ENCODE peak calls at places on chromosomes 1 and 21, in four cellular contexts. One of them, this sample, is unnamed.

GRCh38 chr1:228161381-228161780 is 4.2 kb upstream of the IBA57 start:
- DNase-seq in IMR-90: no peak
- DNase-seq in body of pancreas: no peak
- DNase-seq in left ventricle myocardium inferior: no peak
- DNase-seq in this sample: peak; percentile 35

GRCh38 chr1:182113879-182114626 is 52.5 kb upstream of the ZNF648 start:
- DNase-seq in body of pancreas: no peak
- DNase-seq in left ventricle myocardium inferior: no peak
- DNase-seq in IMR-90: no peak
- DNase-seq in this sample: no peak

GRCh38 chr1:96926176-96926575 is 204.6 kb downstream of the PTBP2 start:
- DNase-seq in body of pancreas: no peak
- DNase-seq in left ventricle myocardium inferior: no peak
- DNase-seq in IMR-90: no peak
- DNase-seq in this sample: no peak

GRCh38 chr1:41492341-41492848 is 7.9 kb upstream of the EDN2 start:
- DNase-seq in IMR-90: no peak
- DNase-seq in left ventricle myocardium inferior: peak; percentile 12
- DNase-seq in body of pancreas: no peak
- DNase-seq in this sample: peak; percentile 34

GRCh38 chr1:22229374-22229773 is 86.5 kb upstream of the WNT4 start:
- DNase-seq in left ventricle myocardium inferior: no peak
- DNase-seq in IMR-90: peak; percentile 51
- DNase-seq in body of pancreas: no peak
- DNase-seq in this sample: no peak

GRCh38 chr21:36550761-36551160 is 70.8 kb upstream of the CLDN14 start:
- DNase-seq in body of pancreas: no peak
- DNase-seq in IMR-90: peak; percentile 23
- DNase-seq in left ventricle myocardium inferior: no peak
- DNase-seq in this sample: peak; percentile 75

GRCh38 chr21:28336299-28336698 is 656.4 kb downstream of the LTN1 start:
- DNase-seq in body of pancreas: peak; percentile 64
- DNase-seq in left ventricle myocardium inferior: no peak
- DNase-seq in IMR-90: peak; percentile 96
- DNase-seq in this sample: peak; percentile 87

GRCh38 chr1:243420369-243420768 is 164.5 kb downstream of the SDCCAG8 start:
- DNase-seq in IMR-90: no peak
- DNase-seq in left ventricle myocardium inferior: no peak
- DNase-seq in body of pancreas: no peak
- DNase-seq in this sample: peak; percentile 15

GRCh38 chr1:93907718-93908117 is 1.5 kb downstream of the GCLM start:
- DNase-seq in left ventricle myocardium inferior: peak; percentile 24
- DNase-seq in body of pancreas: peak; percentile 23
- DNase-seq in IMR-90: peak; percentile 54
- DNase-seq in this sample: peak; percentile 67

GRCh38 chr1:224116131-224116530 is 2.2 kb downstream of the FBXO28 start:
- DNase-seq in IMR-90: peak; percentile 68
- DNase-seq in left ventricle myocardium inferior: no peak
- DNase-seq in body of pancreas: no peak
- DNase-seq in this sample: peak; percentile 73

GRCh38 chr1:151156515-151156819 is at the start of gene TNFAIP8L2:
- DNase-seq in IMR-90: no peak
- DNase-seq in left ventricle myocardium inferior: peak; percentile 58
- DNase-seq in body of pancreas: peak; percentile 65
- DNase-seq in this sample: no peak

GRCh38 chr21:46183910-46184624 is at the start of gene SPATC1L:
- DNase-seq in body of pancreas: peak; percentile 59
- DNase-seq in left ventricle myocardium inferior: peak; percentile 71
- DNase-seq in IMR-90: peak; percentile 83
- DNase-seq in this sample: peak; percentile 80

GRCh38 chr1:207669469-207670111 is 24.7 kb downstream of the CR1L start:
- DNase-seq in left ventricle myocardium inferior: no peak
- DNase-seq in IMR-90: no peak
- DNase-seq in body of pancreas: no peak
- DNase-seq in this sample: no peak

GRCh38 chr1:22018583-22019559 is 17.4 kb downstream of the CELA3A start:
- DNase-seq in IMR-90: peak; percentile 88
- DNase-seq in left ventricle myocardium inferior: no peak
- DNase-seq in body of pancreas: peak; percentile 72
- DNase-seq in this sample: peak; percentile 93

DNA sequence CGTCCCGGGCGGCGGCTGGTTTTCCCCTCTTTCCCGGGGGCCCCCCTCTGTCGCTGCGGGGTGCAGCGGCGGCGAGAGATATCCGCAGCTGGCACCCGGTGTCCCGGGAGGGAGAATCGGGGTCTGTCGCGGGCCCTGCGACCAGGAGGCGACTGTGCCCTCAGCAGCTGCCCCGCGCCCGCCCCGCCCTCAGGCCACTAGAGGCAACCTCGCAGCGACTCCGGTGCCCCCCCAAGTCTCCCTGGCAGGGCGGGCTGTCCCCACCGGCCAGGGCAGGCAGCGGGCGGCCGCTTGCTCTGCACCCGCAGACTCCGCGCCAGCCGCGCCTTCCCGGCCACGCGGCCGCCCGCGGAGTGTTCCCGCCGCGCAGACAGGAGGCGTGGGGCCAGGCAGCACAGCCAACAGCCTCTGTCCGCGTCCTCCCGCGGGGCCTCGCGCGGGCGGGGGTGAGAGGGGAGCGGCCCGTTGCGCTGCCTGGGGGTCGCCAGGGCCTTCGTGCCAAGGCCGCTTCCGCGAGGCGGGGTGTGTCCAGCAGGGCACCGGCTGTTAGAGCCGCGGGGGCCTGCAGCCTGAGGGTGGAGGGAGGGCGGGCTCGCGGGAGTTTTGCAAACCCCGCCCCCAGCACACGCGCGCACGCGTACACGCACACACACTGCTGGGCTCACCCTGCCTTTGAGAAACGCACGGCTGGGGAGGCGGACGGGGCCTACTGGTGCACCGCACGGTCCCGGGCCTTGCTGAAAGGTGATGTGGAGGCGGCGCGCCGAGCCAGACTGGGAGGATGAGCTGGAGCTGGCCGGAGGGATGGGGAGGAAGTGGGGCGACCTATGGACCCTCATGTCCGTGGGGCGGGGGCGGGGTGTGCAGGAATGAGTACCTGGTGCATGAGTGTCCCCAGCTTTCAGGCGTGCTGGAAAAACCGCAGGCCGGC is 41.4 kb downstream of the KIAA1614 start:
- DNase-seq in body of pancreas: peak; percentile 80
- DNase-seq in left ventricle myocardium inferior: peak; percentile 65
- DNase-seq in IMR-90: peak; percentile 12
- DNase-seq in this sample: peak; percentile 89
- H3K27ac ChIP-seq in body of pancreas: peak overlapping the region; percentile 77
- H3K27ac ChIP-seq in left ventricle myocardium inferior: peak overlapping the region; percentile 27
- H3K27ac ChIP-seq in IMR-90: no peak overlapping the region
- H3K27ac ChIP-seq in this sample: peak overlapping the region; percentile 32

DNA sequence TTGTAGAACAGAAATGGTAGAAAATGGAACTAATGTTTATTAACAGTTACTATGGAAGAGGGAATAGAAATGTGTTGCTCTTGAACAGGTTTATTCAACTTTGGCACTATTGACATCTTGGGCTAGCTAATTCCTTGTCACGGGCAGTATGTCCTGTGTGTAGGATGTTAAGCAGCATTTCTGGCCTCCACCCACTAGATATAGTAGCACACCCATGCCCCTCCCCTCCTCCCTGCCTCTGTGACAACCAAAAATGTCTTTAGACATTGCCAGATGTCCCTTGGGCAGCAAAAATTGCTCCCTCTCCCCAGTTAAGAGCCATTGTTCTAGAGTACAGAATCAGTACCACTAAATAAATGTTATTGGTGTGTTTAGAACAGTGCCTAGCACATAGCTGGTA is 91.4 kb upstream of the TPTE start:
- DNase-seq in left ventricle myocardium inferior: no peak
- DNase-seq in body of pancreas: no peak
- DNase-seq in IMR-90: no peak
- DNase-seq in this sample: no peak
- H3K9me3 ChIP-seq in left ventricle myocardium inferior: peaks cover 29% of the 10 kb centered on the region
- H3K9me3 ChIP-seq in body of pancreas: no peaks in the 10 kb centered on the region
- H3K9me3 ChIP-seq in IMR-90: peaks cover 47% of the 10 kb centered on the region
- H3K9me3 ChIP-seq in this sample: peaks cover 9% of the 10 kb centered on the region

DNA sequence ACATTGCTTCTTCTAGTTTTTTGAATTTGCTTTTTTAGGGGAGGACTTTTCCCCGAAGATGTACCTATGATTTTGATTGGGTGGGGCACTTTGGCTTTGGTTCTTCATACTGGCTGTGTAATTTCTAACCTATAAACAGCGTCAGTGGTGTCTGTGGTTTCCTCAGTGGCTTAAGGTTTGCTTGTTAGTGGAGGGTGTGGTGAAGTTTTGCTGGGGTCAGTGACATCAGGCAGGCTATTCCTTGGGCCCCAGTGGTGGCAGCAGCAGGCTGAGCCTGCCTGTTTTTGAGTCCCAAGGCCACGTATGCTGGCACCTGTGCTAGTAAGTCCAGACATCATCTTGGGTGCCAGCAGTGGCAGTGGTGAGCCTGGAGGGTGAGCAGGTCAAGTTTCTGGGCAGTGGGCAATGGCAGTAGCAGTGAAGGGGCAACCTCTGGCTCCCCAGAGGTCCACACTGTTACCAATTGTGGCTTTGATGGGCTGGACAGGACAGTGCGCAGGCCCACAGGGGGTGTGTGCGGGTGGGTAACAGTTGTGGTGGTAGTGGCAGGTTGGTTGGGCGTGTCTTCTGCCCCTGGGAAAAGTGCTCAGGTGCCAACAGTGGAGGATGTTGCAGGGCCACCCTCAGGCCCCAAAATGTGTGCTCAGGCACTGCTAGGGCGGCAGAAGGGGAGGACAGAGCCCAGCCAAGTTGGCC is 54.9 kb upstream of the B3GALT2 start:
- DNase-seq in left ventricle myocardium inferior: no peak
- DNase-seq in IMR-90: no peak
- DNase-seq in body of pancreas: no peak
- DNase-seq in this sample: no peak
- H3K27ac ChIP-seq in left ventricle myocardium inferior: no peak overlapping the region
- H3K27ac ChIP-seq in IMR-90: no peak overlapping the region
- H3K27ac ChIP-seq in body of pancreas: no peak overlapping the region
- H3K27ac ChIP-seq in this sample: no peak overlapping the region

GRCh38 chr1:89527750-89528381 is 3.2 kb downstream of the LRRC8B start:
- DNase-seq in left ventricle myocardium inferior: no peak
- DNase-seq in IMR-90: no peak
- DNase-seq in body of pancreas: no peak
- DNase-seq in this sample: no peak
- H3K9me3 ChIP-seq in left ventricle myocardium inferior: no peaks in the 10 kb centered on the region
- H3K9me3 ChIP-seq in IMR-90: no peaks in the 10 kb centered on the region
- H3K9me3 ChIP-seq in body of pancreas: no peaks in the 10 kb centered on the region
- H3K9me3 ChIP-seq in this sample: no peaks in the 10 kb centered on the region

GRCh38 chr1:91684599-91685196 is 184.0 kb downstream of the CDC7 start:
- DNase-seq in body of pancreas: no peak
- DNase-seq in left ventricle myocardium inferior: no peak
- DNase-seq in IMR-90: peak; percentile 50
- DNase-seq in this sample: peak; percentile 59
- H3K27ac ChIP-seq in body of pancreas: no peak overlapping the region
- H3K27ac ChIP-seq in left ventricle myocardium inferior: peak overlapping the region; percentile 50
- H3K27ac ChIP-seq in IMR-90: peak overlapping the region; percentile 26
- H3K27ac ChIP-seq in this sample: peak overlapping the region; percentile 10

GRCh38 chr1:5658340-5659316 is 333.6 kb downstream of the NPHP4 start:
- DNase-seq in left ventricle myocardium inferior: no peak
- DNase-seq in body of pancreas: no peak
- DNase-seq in IMR-90: no peak
- DNase-seq in this sample: no peak
- H3K9me3 ChIP-seq in left ventricle myocardium inferior: peaks cover 8% of the 10 kb centered on the region
- H3K9me3 ChIP-seq in body of pancreas: no peaks in the 10 kb centered on the region
- H3K9me3 ChIP-seq in IMR-90: peaks cover 42% of the 10 kb centered on the region
- H3K9me3 ChIP-seq in this sample: no peaks in the 10 kb centered on the region

GRCh38 chr1:86714561-86715244 is 10.3 kb downstream of the SH3GLB1 start:
- DNase-seq in left ventricle myocardium inferior: no peak
- DNase-seq in IMR-90: no peak
- DNase-seq in body of pancreas: no peak
- DNase-seq in this sample: no peak
- H3K27ac ChIP-seq in left ventricle myocardium inferior: peak overlapping the region; percentile 82
- H3K27ac ChIP-seq in IMR-90: no peak overlapping the region
- H3K27ac ChIP-seq in body of pancreas: no peak overlapping the region
- H3K27ac ChIP-seq in this sample: no peak overlapping the region

GRCh38 chr1:161502181-161502580 is 3.1 kb upstream of the FCGR2A start:
- DNase-seq in body of pancreas: no peak
- DNase-seq in left ventricle myocardium inferior: no peak
- DNase-seq in IMR-90: no peak
- DNase-seq in this sample: no peak
- H3K9me3 ChIP-seq in body of pancreas: no peaks in the 10 kb centered on the region
- H3K9me3 ChIP-seq in left ventricle myocardium inferior: no peaks in the 10 kb centered on the region
- H3K9me3 ChIP-seq in IMR-90: no peaks in the 10 kb centered on the region
- H3K9me3 ChIP-seq in this sample: no peaks in the 10 kb centered on the region

GRCh38 chr1:43121251-43121650 is 50.8 kb downstream of the EBNA1BP2 start:
- DNase-seq in left ventricle myocardium inferior: no peak
- DNase-seq in body of pancreas: no peak
- DNase-seq in IMR-90: no peak
- DNase-seq in this sample: no peak
- H3K27ac ChIP-seq in left ventricle myocardium inferior: no peak overlapping the region
- H3K27ac ChIP-seq in body of pancreas: no peak overlapping the region
- H3K27ac ChIP-seq in IMR-90: no peak overlapping the region
- H3K27ac ChIP-seq in this sample: no peak overlapping the region

This sample was measured in GM23248.